ENCODE peak calls at places on chromosomes 3 and 15, in ten cellular contexts. Y, E, O, X, H, L, D, U, W and K are unnamed samples.

GRCh38 chr3:159080236-159080635 is 278.4 kb downstream of the MFSD1 start:
- DNase-seq in W (no peak), U (no peak), X (no peak), O (no peak), E (no peak), D (no peak), H (no peak), L (no peak), Y (no peak), K (no peak)

GRCh38 chr15:81981888-81982287 is 63.9 kb downstream of the MEX3B start:
- DNase-seq in H (no peak), E (no peak), L (no peak), U (no peak), Y (no peak), O (no peak), X (no peak), D (no peak), W (no peak), K (no peak)

GRCh38 chr3:52268036-52268435 is 10.4 kb downstream of the WDR82 start:
- DNase-seq in E (no peak), X (no peak), O (no peak), U (no peak), Y (no peak), D (no peak), W (peak; percentile 62), L (no peak), H (no peak), K (no peak)

GRCh38 chr3:129289201-129289921 is 10.7 kb downstream of the HMCES start:
- DNase-seq in O (no peak), H (no peak), Y (no peak), X (no peak), D (no peak), E (no peak), W (no peak), L (no peak), U (no peak), K (no peak)

GRCh38 chr15:99155961-99156443 is 51.1 kb downstream of the SYNM start:
- DNase-seq in L (no peak), O (no peak), E (no peak), U (no peak), D (no peak), H (no peak), Y (no peak), X (peak; percentile 66), W (no peak), K (no peak)

GRCh38 chr3:123546133-123546755 is 38.6 kb downstream of the HACD2 start:
- DNase-seq in L (no peak), Y (no peak), X (no peak), D (no peak), W (no peak), O (no peak), U (peak; percentile 65), E (no peak), H (no peak), K (no peak)

GRCh38 chr15:100723323-100723801 is 121.0 kb downstream of the ASB7 start:
- DNase-seq in X (no peak), E (no peak), D (no peak), L (no peak), O (no peak), Y (no peak), U (no peak), H (no peak), W (no peak), K (peak; percentile 29)

GRCh38 chr3:46368569-46368968 is 2.2 kb upstream of the CCR5 start:
- DNase-seq in D (peak; percentile 58), O (peak; percentile 80), L (peak; percentile 48), H (peak; percentile 78), Y (no peak), E (no peak), X (peak; percentile 88), W (peak; percentile 55), U (no peak), K (no peak)

GRCh38 chr3:172892158-172892557 is 141.6 kb downstream of the ECT2 start:
- DNase-seq in E (no peak), U (no peak), H (no peak), D (no peak), W (no peak), L (no peak), Y (no peak), O (no peak), X (no peak), K (no peak)

GRCh38 chr15:41417418-41417811 is 520 bp downstream of the RTF1 start:
- DNase-seq in Y (no peak), L (peak; percentile 42), W (no peak), O (peak; percentile 71), H (no peak), E (no peak), D (peak; percentile 48), U (no peak), X (no peak), K (peak; percentile 73)

GRCh38 chr3:150449169-150449721 is 41.1 kb downstream of the TSC22D2 start:
- DNase-seq in U (peak; percentile 39), Y (no peak), X (no peak), H (no peak), O (no peak), W (no peak), E (no peak), L (no peak), D (no peak), K (no peak)

DNA sequence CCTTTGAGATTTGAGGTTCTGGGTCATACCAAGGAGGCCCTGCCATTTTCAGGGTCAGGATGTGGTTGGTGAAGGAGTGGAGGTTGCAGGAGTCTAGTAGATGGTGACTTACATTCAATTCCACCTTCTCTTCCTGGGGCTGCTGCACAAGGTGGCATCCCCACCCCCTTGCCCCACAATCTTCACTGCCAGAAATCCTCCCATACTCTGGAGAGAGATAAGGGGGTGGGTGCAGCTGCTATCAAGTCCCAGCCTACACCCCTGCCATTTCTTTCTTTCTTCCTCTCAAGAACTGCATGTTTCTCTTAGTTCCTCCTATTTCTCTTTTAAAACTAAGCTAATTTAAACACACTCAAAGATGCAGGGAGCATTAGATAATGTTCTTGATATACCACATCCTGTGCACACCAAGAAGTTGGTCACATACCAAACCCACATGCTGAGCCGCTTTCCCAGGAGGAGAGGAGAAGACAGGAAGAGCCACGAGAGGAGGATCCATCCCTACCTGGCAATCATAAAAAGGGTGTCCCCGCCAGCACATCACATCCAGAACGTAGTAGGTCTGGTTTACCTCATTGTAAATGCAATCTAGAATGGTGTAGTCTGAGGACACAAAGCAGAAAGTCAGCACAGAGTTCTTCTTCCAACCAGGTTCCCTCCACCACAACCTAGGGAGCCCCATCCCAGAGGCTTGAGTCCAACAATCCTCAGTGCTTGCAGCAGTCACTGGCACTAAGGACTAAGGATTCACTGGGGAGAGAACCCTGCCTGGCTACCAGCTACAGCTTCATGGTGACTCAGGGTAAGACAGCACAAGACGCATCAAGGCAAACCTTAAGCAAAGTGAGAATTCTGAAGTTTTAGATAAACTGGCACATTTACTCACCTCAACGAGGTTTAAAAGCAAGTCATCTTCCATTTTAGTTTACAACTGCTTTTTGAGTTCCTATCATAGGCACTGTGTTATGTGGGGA is 18.5 kb downstream of the SNUPN start:
- DNase-seq in H (no peak), Y (no peak), D (no peak), O (no peak), E (no peak), L (no peak), X (no peak), U (no peak), W (no peak), K (no peak)
- H3K27ac ChIP-seq in H (peak overlapping the region; percentile 4), Y (no peak overlapping the region), D (no peak overlapping the region), O (no peak overlapping the region), E (no peak overlapping the region), L (no peak overlapping the region), X (no peak overlapping the region), U (no peak overlapping the region), W (peak overlapping the region; percentile 44), K (no peak overlapping the region)

GRCh38 chr3:194133661-194134230 is 2.2 kb upstream of the HES1 start:
- DNase-seq in X (peak; percentile 90), U (no peak), H (peak; percentile 68), E (peak; percentile 56), O (peak; percentile 83), L (peak; percentile 51), D (peak; percentile 73), Y (no peak), W (no peak), K (no peak)
- TF ChIP-seq CTCF in X (no peak), U (no peak), H (no peak), E (no peak), O (no peak), L (no peak), D (no peak), Y (no peak), W (no peak), K (no peak)

GRCh38 chr3:149277338-149277813 is 55.7 kb upstream of the CP start:
- DNase-seq in D (no peak), X (no peak), W (no peak), O (no peak), H (no peak), E (no peak), Y (no peak), L (peak; percentile 70), U (peak; percentile 18), K (no peak)

GRCh38 chr3:149278911-149279310 is 54.5 kb downstream of the TM4SF18 start:
- DNase-seq in X (no peak), E (no peak), U (no peak), D (no peak), L (no peak), H (no peak), O (no peak), W (no peak), Y (no peak), K (no peak)

GRCh38 chr3:149273096-149273751 is 51.6 kb upstream of the CP start:
- DNase-seq in W (no peak), O (no peak), X (peak; percentile 75), E (no peak), D (no peak), U (peak; percentile 79), H (no peak), Y (no peak), L (peak; percentile 86), K (no peak)

GRCh38 chr3:149274220-149274619 is 52.6 kb upstream of the CP start:
- DNase-seq in D (no peak), H (no peak), W (no peak), O (no peak), Y (peak; percentile 80), X (no peak), U (no peak), L (no peak), E (no peak), K (no peak)

GRCh38 chr3:149276621-149277020 is 55.0 kb upstream of the CP start:
- DNase-seq in L (no peak), U (no peak), W (no peak), D (no peak), O (no peak), H (no peak), X (no peak), Y (no peak), E (no peak), K (no peak)
- H3K27ac ChIP-seq in L (no peak overlapping the region), U (no peak overlapping the region), W (no peak overlapping the region), D (peak overlapping the region; percentile 45), O (no peak overlapping the region), H (peak overlapping the region; percentile 71), X (no peak overlapping the region), Y (no peak overlapping the region), E (no peak overlapping the region), K (peak overlapping the region; percentile 32)

DNA sequence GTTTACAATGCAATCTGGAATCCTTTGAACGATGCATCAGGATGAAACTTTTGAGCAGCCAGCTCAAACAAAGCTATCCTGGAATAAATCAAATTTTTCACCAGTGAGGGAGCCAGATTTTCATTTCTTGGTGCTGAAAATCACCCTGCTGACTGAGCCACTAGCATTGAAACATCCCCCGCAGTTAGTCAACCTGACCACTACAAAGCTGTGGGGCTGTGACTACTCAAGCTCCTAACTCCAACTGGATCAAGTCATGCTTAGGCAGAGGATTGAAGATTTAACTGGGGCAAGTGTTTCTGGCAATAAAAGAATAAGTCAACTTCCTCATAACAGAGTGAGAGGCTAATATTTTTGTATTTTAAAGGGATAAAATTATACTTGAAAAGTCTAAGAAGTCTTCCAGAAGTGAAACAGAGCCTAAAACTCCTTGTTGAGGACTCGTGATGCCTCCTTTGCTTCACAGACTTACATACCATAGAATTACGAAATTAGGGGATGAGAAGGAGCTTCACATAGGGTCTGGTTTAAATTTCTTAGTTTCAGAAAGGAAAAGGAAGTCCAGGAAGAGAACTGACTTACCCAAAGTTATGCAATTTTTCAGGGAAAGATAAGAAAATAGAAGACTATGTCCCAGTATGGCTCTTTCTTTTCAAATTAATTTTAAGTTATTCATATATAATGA is 177.8 kb downstream of the SERPINI1 start:
- DNase-seq in H (peak; percentile 43), O (no peak), W (no peak), X (peak; percentile 68), E (no peak), L (peak; percentile 8), U (no peak), Y (no peak), D (no peak), K (no peak)
- TF ChIP-seq CTCF in H (peak; percentile 12), O (no peak), W (no peak), X (peak; percentile 62), E (no peak), L (peak; percentile 38), U (no peak), Y (no peak), D (no peak), K (no peak)